ENCODE peak calls at places on chromosomes 16 and 17, in four cellular contexts. One of them, this sample, is unnamed.

GRCh38 chr17:52024296-52024870 is 134.1 kb downstream of the CA10 start:
- DNase-seq in CD8-positive, alpha-beta memory T cell: no peak
- DNase-seq in neural progenitor cell: no peak
- DNase-seq in thoracic aorta: no peak
- DNase-seq in this sample: no peak

GRCh38 chr17:78407387-78407990 is 29.0 kb downstream of the PGS1 start:
- DNase-seq in CD8-positive, alpha-beta memory T cell: no peak
- DNase-seq in neural progenitor cell: no peak
- DNase-seq in thoracic aorta: no peak
- DNase-seq in this sample: no peak

GRCh38 chr16:66856801-66857200 is 12.6 kb downstream of the CA7 start:
- DNase-seq in CD8-positive, alpha-beta memory T cell: no peak
- DNase-seq in neural progenitor cell: no peak
- DNase-seq in thoracic aorta: no peak
- DNase-seq in this sample: no peak

GRCh38 chr16:30030011-30030685 is 923 bp downstream of the TLCD3B start:
- DNase-seq in CD8-positive, alpha-beta memory T cell: no peak
- DNase-seq in neural progenitor cell: peak
- DNase-seq in thoracic aorta: no peak
- DNase-seq in this sample: no peak

GRCh38 chr17:81733507-81734404 is 21.7 kb downstream of the SLC25A10 start:
- DNase-seq in CD8-positive, alpha-beta memory T cell: no peak
- DNase-seq in neural progenitor cell: peak
- DNase-seq in thoracic aorta: no peak
- DNase-seq in this sample: peak

GRCh38 chr17:19017804-19018599 is 13.4 kb upstream of the FAM83G start:
- DNase-seq in CD8-positive, alpha-beta memory T cell: no peak
- DNase-seq in neural progenitor cell: no peak
- DNase-seq in thoracic aorta: no peak
- DNase-seq in this sample: peak

GRCh38 chr17:78933959-78934568 is 8.9 kb upstream of the TIMP2 start:
- DNase-seq in CD8-positive, alpha-beta memory T cell: no peak
- DNase-seq in neural progenitor cell: peak
- DNase-seq in thoracic aorta: peak
- DNase-seq in this sample: peak

GRCh38 chr17:82962163-82962720 is 117.2 kb upstream of the METRNL start:
- DNase-seq in CD8-positive, alpha-beta memory T cell: no peak
- DNase-seq in neural progenitor cell: no peak
- DNase-seq in thoracic aorta: no peak
- DNase-seq in this sample: no peak

GRCh38 chr16:87098361-87098760 is 218.8 kb downstream of the C16orf95 start:
- DNase-seq in CD8-positive, alpha-beta memory T cell: no peak
- DNase-seq in neural progenitor cell: no peak
- DNase-seq in thoracic aorta: no peak
- DNase-seq in this sample: no peak

GRCh38 chr17:71168083-71168741 is 952.6 kb upstream of the SOX9 start:
- DNase-seq in CD8-positive, alpha-beta memory T cell: no peak
- DNase-seq in neural progenitor cell: no peak
- DNase-seq in thoracic aorta: no peak
- DNase-seq in this sample: no peak

DNA sequence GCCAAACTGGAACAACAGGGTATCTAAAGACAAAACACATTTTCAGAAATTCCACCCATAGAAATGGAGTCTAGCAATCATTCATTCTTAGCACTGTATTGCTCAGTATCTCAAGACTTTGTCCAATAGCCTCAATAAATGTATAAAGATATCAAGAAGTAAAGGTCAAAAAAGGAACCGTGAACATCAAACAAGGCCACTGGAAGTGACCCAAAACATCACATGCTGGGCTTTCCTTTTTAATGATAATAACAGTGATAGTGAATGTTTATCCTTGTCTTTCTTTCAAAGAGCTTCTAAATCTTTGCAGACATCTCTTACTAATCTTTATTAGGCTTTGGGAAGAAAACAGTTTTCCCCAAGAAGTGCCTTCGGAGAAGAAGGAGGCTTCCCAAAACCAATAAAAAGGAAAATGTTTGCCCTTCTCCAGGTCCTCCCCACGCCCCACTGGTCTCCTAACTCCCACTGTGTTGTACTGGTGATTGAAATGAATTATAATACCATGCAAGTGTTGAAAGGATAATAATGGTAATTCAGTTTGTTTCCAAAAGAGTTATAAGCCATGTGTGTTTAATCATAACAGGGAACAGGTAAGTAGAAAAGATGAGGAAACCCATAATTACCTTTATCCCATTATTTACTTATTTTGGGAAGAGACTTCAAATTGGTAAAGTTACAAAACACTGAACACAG is 18.6 kb downstream of the RNF43 start:
- DNase-seq in CD8-positive, alpha-beta memory T cell: no peak
- DNase-seq in neural progenitor cell: no peak
- DNase-seq in thoracic aorta: no peak
- DNase-seq in this sample: no peak
- H3K27ac ChIP-seq in CD8-positive, alpha-beta memory T cell: no peak
- H3K27ac ChIP-seq in neural progenitor cell: no peak
- H3K27ac ChIP-seq in thoracic aorta: no peak
- H3K27ac ChIP-seq in this sample: no peak

DNA sequence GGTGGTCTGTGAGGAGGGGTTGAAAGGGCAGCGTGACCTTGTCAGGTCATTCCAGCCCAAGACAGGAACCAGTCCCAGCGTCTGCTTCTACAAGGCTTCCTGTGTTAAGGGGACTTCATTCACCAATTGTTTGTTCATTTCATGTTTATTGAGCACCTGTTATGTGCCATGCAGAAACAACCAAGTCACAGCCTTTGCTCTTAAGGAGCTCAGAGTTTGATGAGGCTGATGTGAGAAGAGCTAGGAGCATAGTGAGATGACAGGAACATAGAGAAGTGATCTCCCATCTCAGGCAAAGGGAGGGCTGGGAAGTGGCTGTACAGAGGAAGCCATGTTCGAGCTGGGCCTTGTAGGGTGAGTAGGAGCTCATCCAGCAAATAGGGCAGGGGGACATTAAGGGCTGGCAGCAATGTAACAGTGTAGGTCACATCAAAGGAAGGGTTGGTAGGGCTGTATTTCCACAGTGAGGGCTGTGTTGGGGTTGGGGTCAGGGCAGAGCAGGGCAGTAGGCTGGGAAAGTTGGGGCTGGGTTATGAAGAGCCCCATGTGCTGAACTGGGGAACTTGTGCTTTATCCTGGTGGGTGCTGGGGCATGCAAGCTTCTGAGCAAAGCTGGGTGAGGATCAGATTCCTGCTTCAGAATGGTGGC is 79.8 kb downstream of the ARHGAP23 start:
- DNase-seq in CD8-positive, alpha-beta memory T cell: no peak
- DNase-seq in neural progenitor cell: no peak
- DNase-seq in thoracic aorta: no peak
- DNase-seq in this sample: no peak
- H3K27ac ChIP-seq in CD8-positive, alpha-beta memory T cell: no peak
- H3K27ac ChIP-seq in neural progenitor cell: no peak
- H3K27ac ChIP-seq in thoracic aorta: no peak
- H3K27ac ChIP-seq in this sample: no peak

DNA sequence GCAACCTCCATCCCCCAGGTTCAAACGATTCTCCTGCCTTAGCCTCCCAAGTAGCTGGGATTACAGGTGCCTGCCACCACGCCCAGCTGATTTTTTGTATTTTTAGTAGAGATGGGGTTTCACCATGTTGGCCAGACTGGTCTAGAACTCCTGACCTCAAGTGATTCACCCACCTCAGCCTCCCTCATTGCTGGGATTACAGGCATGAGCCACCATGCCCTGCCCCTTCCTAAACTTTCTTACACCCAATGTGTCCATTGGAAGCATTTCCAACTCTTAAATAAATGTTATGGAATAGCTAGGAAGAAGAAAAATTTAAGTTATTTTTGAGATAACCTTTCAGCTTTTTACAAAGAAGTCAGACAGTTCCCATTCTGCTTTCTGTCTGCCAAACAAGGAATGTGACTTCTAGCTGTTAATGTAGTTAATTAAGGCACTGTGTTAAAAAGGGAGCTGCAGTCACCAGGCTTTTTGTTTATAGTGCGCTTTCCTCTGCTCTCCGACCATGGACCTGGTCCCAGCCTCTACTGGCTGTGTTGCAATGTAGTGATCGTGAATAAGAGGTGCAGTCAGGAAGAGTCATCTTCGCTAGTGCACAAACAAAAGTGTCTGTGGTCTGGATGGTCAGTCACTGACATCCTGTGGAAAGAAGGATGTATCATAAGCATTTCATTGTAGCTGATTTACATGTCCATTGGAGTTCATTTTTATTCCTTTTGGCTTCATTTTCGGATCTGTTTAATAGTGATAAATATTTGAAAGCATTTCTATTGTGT is 39.7 kb downstream of the USP10 start:
- DNase-seq in CD8-positive, alpha-beta memory T cell: no peak
- DNase-seq in neural progenitor cell: no peak
- DNase-seq in thoracic aorta: no peak
- DNase-seq in this sample: peak
- H3K27ac ChIP-seq in CD8-positive, alpha-beta memory T cell: no peak
- H3K27ac ChIP-seq in neural progenitor cell: no peak
- H3K27ac ChIP-seq in thoracic aorta: no peak
- H3K27ac ChIP-seq in this sample: no peak

DNA sequence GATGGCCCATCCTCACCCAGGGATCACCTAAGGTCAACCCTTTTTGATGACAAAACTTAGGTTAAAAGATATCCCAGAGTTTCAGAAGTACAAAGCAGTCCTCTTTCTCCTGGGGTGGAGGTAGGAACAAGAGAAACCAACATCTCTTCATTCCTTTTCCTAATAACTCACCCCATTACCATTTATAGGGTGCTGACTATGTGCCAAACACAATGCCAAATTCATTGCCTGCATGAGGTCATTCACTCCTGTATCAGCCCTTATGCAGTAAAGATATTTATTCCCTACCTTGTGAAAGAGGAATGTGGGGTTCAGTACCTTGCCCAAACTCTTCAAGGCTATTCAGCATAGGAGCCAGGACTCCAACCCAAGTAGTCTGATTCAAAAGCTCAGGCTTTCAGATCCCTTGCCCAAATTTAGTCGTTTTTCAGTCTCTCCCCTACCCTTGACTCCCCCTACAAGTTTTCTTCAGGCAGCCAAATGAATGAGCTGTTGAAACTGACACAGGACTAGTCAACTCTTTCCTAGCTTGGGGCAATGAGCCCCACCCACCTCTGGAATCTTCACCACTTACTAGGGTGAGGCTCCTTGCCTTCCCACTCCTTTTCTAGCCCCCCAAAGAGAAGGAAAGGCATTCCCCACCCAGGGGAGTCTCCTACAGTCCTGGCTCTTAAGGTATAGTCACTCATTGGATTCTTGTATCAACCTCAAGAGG is 5.9 kb downstream of the KRT14 start:
- DNase-seq in CD8-positive, alpha-beta memory T cell: no peak
- DNase-seq in neural progenitor cell: no peak
- DNase-seq in thoracic aorta: no peak
- DNase-seq in this sample: no peak
- H3K27ac ChIP-seq in CD8-positive, alpha-beta memory T cell: no peak
- H3K27ac ChIP-seq in neural progenitor cell: no peak
- H3K27ac ChIP-seq in thoracic aorta: no peak
- H3K27ac ChIP-seq in this sample: no peak

GRCh38 chr16:27723711-27724490 is 174.0 kb downstream of the KATNIP start:
- DNase-seq in CD8-positive, alpha-beta memory T cell: no peak
- DNase-seq in neural progenitor cell: no peak
- DNase-seq in thoracic aorta: no peak
- DNase-seq in this sample: no peak

GRCh38 chr16:27721548-27722265 is 171.8 kb downstream of the KATNIP start:
- DNase-seq in CD8-positive, alpha-beta memory T cell: no peak
- DNase-seq in neural progenitor cell: no peak
- DNase-seq in thoracic aorta: peak
- DNase-seq in this sample: no peak

GRCh38 chr16:27722892-27723450 is 173.0 kb downstream of the KATNIP start:
- DNase-seq in CD8-positive, alpha-beta memory T cell: no peak
- DNase-seq in neural progenitor cell: no peak
- DNase-seq in thoracic aorta: no peak
- DNase-seq in this sample: no peak

GRCh38 chr16:27720731-27721547 is 171.0 kb downstream of the KATNIP start:
- DNase-seq in CD8-positive, alpha-beta memory T cell: no peak
- DNase-seq in neural progenitor cell: peak
- DNase-seq in thoracic aorta: no peak
- DNase-seq in this sample: no peak

DNA sequence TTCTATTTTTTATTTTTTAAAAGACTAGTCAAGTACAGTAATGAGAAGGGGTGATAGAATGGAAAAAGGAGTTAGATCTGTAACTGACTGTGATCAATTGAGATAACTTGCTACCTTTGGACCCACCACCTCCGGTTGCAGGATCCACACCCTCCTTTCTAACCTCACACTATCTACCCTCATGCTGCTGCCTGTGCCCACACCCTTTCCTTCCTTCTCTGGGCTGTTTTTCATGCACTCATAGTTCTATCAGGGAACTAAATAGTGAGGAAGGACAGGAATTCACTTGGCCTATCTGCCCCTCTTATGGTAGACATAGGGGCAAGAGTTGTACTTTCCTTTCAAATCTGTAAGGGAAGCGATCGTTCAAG is 172.3 kb downstream of the KATNIP start:
- DNase-seq in CD8-positive, alpha-beta memory T cell: no peak
- DNase-seq in neural progenitor cell: no peak
- DNase-seq in thoracic aorta: no peak
- DNase-seq in this sample: no peak
- H3K27ac ChIP-seq in CD8-positive, alpha-beta memory T cell: no peak
- H3K27ac ChIP-seq in neural progenitor cell: no peak
- H3K27ac ChIP-seq in thoracic aorta: no peak
- H3K27ac ChIP-seq in this sample: no peak

GRCh38 chr17:17020821-17021193 is 21.4 kb upstream of the MPRIP start:
- DNase-seq in CD8-positive, alpha-beta memory T cell: no peak
- DNase-seq in neural progenitor cell: no peak
- DNase-seq in thoracic aorta: no peak
- DNase-seq in this sample: no peak
- H3K27ac ChIP-seq in CD8-positive, alpha-beta memory T cell: no peak
- H3K27ac ChIP-seq in neural progenitor cell: no peak
- H3K27ac ChIP-seq in thoracic aorta: peak
- H3K27ac ChIP-seq in this sample: no peak

GRCh38 chr16:28839899-28840298 is 6.2 kb downstream of the TUFM start:
- DNase-seq in CD8-positive, alpha-beta memory T cell: no peak
- DNase-seq in neural progenitor cell: no peak
- DNase-seq in thoracic aorta: no peak
- DNase-seq in this sample: no peak
- H3K27ac ChIP-seq in CD8-positive, alpha-beta memory T cell: no peak
- H3K27ac ChIP-seq in neural progenitor cell: peak
- H3K27ac ChIP-seq in thoracic aorta: peak
- H3K27ac ChIP-seq in this sample: no peak

GRCh38 chr17:73445466-73445865 is 133.7 kb upstream of the CDC42EP4 start:
- DNase-seq in CD8-positive, alpha-beta memory T cell: no peak
- DNase-seq in neural progenitor cell: no peak
- DNase-seq in thoracic aorta: no peak
- DNase-seq in this sample: no peak
- H3K27ac ChIP-seq in CD8-positive, alpha-beta memory T cell: no peak
- H3K27ac ChIP-seq in neural progenitor cell: no peak
- H3K27ac ChIP-seq in thoracic aorta: no peak
- H3K27ac ChIP-seq in this sample: no peak

This sample was measured in right lobe of liver.